ENCODE peak calls at places on chromosomes 16 and 17, in five cellular contexts. K is prostate gland, N is left lung, V is brain microvascular endothelial cell, P is GM13976. T is an unnamed sample.

GRCh38 chr17:73305845-73306836 is 5.7 kb downstream of the CDC42EP4 start:
- DNase-seq in V (no peak), K (no peak), P (no peak), N (no peak), T (no peak)

GRCh38 chr17:16529906-16530305 is 37.9 kb upstream of the LRRC75A start:
- DNase-seq in P (no peak), N (no peak), V (no peak), K (no peak), T (no peak)

GRCh38 chr16:16004314-16004749 is 54.9 kb downstream of the ABCC1 start:
- DNase-seq in N (no peak), P (no peak), V (peak; percentile 75), K (no peak), T (no peak)

GRCh38 chr17:48571826-48572417 is 6.2 kb downstream of the HOXB4 start:
- DNase-seq in N (no peak), V (no peak), K (no peak), P (no peak), T (no peak)

GRCh38 chr16:30004811-30005242 is 6.0 kb downstream of the DOC2A start:
- DNase-seq in P (no peak), N (peak; percentile 60), K (no peak), V (no peak), T (no peak)

GRCh38 chr17:60600490-60601431 is 768 bp downstream of the PPM1D start:
- DNase-seq in N (peak; percentile 79), K (peak; percentile 76), V (peak; percentile 88), P (peak; percentile 63), T (peak; percentile 36)

GRCh38 chr17:27320222-27320560 is 26.3 kb downstream of the WSB1 start:
- DNase-seq in N (no peak), V (no peak), K (no peak), P (no peak), T (no peak)

GRCh38 chr17:7882068-7882467 is 6.5 kb upstream of the CHD3 start:
- DNase-seq in P (no peak), N (no peak), V (no peak), K (no peak), T (no peak)

GRCh38 chr17:74749262-74750038 is 1.0 kb downstream of the NHERF1 start:
- DNase-seq in P (peak; percentile 62), K (no peak), N (no peak), V (no peak), T (no peak)

GRCh38 chr16:77960771-77961170 is 61.6 kb upstream of the CLEC3A start:
- DNase-seq in K (no peak), P (no peak), N (no peak), V (no peak), T (no peak)

GRCh38 chr16:68972720-68973119 is 129.4 kb downstream of the TANGO6 start:
- DNase-seq in V (peak; percentile 77), K (no peak), P (no peak), N (no peak), T (no peak)

GRCh38 chr16:49781401-49781800 is 74.5 kb downstream of the ZNF423 start:
- DNase-seq in K (no peak), P (no peak), N (no peak), V (no peak), T (no peak)

GRCh38 chr17:688100-688989 is 26.3 kb downstream of the VPS53 start:
- DNase-seq in K (no peak), N (no peak), V (peak; percentile 40), P (no peak), T (no peak)

GRCh38 chr16:81494434-81494806 is 49.8 kb downstream of the CMIP start:
- DNase-seq in N (no peak), K (no peak), P (no peak), V (no peak), T (no peak)

GRCh38 chr17:55303701-55304145 is 39.0 kb downstream of the HLF start:
- DNase-seq in K (no peak), V (no peak), P (no peak), N (no peak), T (no peak)

GRCh38 chr16:65889533-65889966 is 476.9 kb upstream of the CDH5 start:
- DNase-seq in P (no peak), N (no peak), V (no peak), K (peak; percentile 37), T (no peak)

GRCh38 chr17:45115015-45115625 is 17.2 kb downstream of the PLCD3 start:
- DNase-seq in K (no peak), N (no peak), P (no peak), V (no peak), T (no peak)

GRCh38 chr16:35598696-35599332 is 2139.4 kb downstream of the TP53TG3F start:
- DNase-seq in P (no peak), V (no peak), K (no peak), N (no peak), T (no peak)

GRCh38 chr16:65098916-65099315 is 22.9 kb downstream of the CDH11 start:
- DNase-seq in N (no peak), V (no peak), P (no peak), K (no peak), T (no peak)

GRCh38 chr17:63519972-63520882 is 2.9 kb upstream of the KCNH6 start:
- DNase-seq in N (no peak), P (no peak), V (no peak), K (peak; percentile 58), T (no peak)

GRCh38 chr16:19513377-19514053 is 8.4 kb downstream of the GDE1 start:
- DNase-seq in V (no peak), N (no peak), P (no peak), K (no peak), T (no peak)
- TF ChIP-seq CTCF in V (no peak), N (no peak), P (no peak), K (no peak), T (no peak)

GRCh38 chr17:5434984-5435383 is 4.0 kb downstream of the C1QBP start:
- DNase-seq in V (no peak), N (no peak), P (no peak), K (no peak), T (no peak)

GRCh38 chr17:5439446-5439764 is 450 bp upstream of the C1QBP start:
- DNase-seq in P (no peak), V (no peak), N (no peak), K (no peak), T (no peak)

GRCh38 chr17:5443728-5444127 is 4.8 kb upstream of the C1QBP start:
- DNase-seq in P (no peak), K (no peak), V (no peak), N (no peak), T (no peak)

GRCh38 chr17:5437721-5438317 is 1.1 kb downstream of the C1QBP start:
- DNase-seq in K (no peak), N (no peak), V (peak; percentile 12), P (no peak), T (no peak)

DNA sequence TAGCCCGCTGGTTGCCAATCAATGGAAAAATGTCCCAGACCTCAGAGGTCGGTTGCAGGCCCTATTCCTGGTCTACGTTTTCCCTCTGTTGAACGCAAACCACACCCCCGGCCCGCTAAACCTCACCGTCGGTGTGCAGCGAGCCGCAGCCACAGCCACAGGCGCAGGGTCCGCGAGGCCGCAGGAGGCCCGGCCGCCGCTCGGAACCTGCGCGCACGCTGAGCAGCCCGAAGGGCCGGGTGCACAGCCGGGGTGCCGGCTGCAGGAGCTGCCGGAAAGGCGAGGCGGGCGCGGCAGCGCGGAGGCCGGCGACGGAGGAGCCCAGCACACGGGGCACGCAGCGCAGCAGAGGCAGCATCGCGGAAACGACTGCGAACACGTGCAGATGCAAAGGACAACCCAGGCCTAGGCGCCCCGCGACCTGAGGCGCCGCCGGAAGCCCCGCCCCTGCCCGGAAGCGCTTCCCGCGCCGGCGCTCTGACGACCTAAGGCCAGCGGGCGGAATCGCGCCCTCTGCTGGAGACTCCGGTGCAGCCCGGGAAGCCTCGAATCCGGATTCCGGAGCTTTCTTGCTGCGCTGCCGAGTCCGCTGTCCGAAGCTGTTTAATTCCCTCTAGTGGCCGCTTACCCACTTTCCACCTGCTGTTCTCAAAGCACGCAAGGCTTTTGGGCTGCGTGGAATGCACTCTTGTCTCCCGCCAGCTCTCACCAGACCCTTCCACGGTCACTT is at the start of gene C1QBP:
- DNase-seq in P (peak; percentile 96), V (peak; percentile 92), N (peak; percentile 92), K (peak; percentile 87), T (peak; percentile 95)
- TF ChIP-seq CTCF in P (peak; percentile 90), V (peak; percentile 92), N (peak; percentile 100), K (peak; percentile 91), T (peak; percentile 97)

GRCh38 chr17:35596530-35597233 is 9.6 kb downstream of the AP2B1 start:
- DNase-seq in P (no peak), V (no peak), K (no peak), N (no peak), T (no peak)
- TF ChIP-seq CTCF in P (no peak), V (peak; percentile 10), K (no peak), N (no peak), T (no peak)

DNA sequence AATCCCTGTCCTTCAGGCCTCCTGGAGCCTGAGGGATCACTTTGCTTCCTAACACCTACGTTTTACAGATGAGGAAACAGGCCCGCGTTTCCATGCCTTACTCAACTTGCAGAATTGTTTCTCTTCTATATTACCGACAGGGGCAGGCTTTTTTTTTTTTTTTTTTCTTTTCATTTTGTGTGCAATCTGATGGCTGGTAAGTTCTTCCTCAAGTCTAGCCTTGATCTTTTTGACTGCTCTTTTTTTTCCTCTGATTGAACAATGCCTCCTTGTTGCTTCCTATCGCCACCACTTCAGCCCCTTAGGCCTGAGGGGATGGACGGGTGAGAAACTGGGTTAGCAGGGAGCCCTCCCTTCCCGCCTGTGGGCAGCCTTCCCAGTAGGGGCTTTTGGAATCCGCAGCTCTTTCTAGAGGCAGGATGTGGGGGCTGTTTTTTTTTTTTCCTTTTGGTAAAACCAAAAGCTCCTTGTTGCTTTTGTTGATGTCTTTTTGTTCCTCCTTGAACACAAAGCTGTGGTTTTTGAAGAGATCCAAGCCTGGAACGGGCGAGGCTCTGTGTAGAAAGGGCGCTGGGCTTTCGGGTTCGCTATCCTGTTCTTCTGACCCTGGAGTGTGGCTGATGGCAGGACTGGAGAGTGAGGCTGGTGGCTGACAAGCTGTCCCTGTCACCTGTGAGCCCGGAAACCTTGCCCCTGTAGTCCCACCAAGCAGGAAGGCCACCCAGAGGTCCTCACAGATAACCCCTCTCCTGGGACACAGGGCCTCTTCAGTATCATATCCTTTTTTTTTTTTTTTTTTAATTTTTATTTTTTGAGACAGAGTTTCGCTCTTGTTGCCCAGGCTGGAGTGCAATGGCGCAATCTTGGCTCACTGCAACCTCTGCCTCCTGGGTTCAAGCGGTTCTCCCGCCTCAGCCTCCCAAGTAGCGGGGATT is 14.0 kb downstream of the LASP1 start:
- DNase-seq in P (no peak), K (no peak), V (no peak), N (no peak), T (no peak)
- TF ChIP-seq CTCF in P (no peak), K (no peak), V (peak; percentile 24), N (peak; percentile 25), T (no peak)

T was measured in natural killer cell.